ENCODE peak calls at places on chromosomes 16 and 17, in five cellular contexts. O, L, F, C and Q are unnamed samples.

GRCh38 chr17:60151355-60151754 is 1.6 kb downstream of the CA4 start:
- DNase-seq in O (no peak), L (no peak), F (no peak), C (peak), Q (no peak)

GRCh38 chr17:55053855-55054254 is 85.3 kb downstream of the STXBP4 start:
- DNase-seq in O (no peak), L (no peak), F (no peak), C (no peak), Q (no peak)

GRCh38 chr17:17609121-17609520 is 17.6 kb upstream of the PEMT start:
- DNase-seq in O (no peak), L (no peak), F (no peak), C (no peak), Q (no peak)

GRCh38 chr17:76408037-76408849 is 23.8 kb downstream of the SPHK1 start:
- DNase-seq in O (peak), L (no peak), F (no peak), C (peak), Q (peak)

GRCh38 chr17:48722924-48723554 is at the start of gene PRAC2:
- DNase-seq in O (no peak), L (no peak), F (no peak), C (no peak), Q (no peak)

GRCh38 chr16:14289692-14290340 is 218.7 kb downstream of the MRTFB start:
- DNase-seq in O (no peak), L (no peak), F (no peak), C (peak), Q (no peak)

GRCh38 chr16:3486506-3487215 is 8.6 kb downstream of the C16orf90 start:
- DNase-seq in O (no peak), L (no peak), F (no peak), C (no peak), Q (no peak)

GRCh38 chr17:61477204-61477834 is 25.1 kb downstream of the TBX4 start:
- DNase-seq in O (no peak), L (no peak), F (no peak), C (no peak), Q (no peak)

GRCh38 chr17:58911741-58912343 is 156.2 kb downstream of the PPM1E start:
- DNase-seq in O (no peak), L (no peak), F (no peak), C (no peak), Q (peak)

GRCh38 chr16:65223335-65223734 is 101.5 kb upstream of the CDH11 start:
- DNase-seq in O (no peak), L (no peak), F (no peak), C (no peak), Q (no peak)

DNA sequence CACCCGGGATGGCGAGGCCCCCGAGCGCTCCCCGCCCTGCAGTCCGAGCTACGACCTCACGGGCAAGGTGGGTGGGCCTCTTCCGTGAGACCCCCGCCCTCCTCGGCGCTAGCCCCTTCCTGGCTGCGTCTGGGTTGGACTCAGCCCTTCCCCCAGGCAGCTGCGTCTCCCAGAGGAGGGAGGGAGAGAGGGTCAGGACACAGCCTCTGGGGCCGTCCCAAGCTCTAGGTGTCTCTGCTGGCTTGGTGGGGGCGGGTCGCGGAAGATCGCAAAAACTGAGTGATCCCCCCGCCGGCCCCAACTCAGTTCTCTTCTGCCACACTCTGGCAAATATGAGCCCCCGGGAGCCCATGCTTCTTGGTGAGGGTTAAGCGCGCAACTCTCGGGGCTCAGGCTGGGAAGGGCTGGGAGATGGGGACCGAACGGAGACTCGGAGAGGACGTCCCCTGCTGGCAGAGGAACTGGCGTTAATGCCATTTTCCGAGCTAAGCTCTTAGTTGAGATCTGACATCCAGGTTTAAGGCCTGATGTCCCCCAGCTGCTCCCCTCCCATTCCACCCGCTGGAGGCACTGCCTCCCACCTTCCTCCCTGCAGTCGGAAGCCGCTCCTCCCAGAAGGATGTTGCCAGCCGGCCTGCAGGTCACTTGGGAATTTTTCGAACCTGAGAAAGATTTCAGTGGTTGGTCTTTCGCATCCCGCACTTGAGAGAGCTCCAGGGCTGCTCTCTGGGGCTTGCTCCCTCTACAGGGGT is 419 bp downstream of the RAB37 start:
- DNase-seq in O (no peak), L (no peak), F (no peak), C (peak), Q (no peak)
- TF ChIP-seq CTCF in O (peak), L (peak), F (no peak), C (peak), Q (peak)

DNA sequence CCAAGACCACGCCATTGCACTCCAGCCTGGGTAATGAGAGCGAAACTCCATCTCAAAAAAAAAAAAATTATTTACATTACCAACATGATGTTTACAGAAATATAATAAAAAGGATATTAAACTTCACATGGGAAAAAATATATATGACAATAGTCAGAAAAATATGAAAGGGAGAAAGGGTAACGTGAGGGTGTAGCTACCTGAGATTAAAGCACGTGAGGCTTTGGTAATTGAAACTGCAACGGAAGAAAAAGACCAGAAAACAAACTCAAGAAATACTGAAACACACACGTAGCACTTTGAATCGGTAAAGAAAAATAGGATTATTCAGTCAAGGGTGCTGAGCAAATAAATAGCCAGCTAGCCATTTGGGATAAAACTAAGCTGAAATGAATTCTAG is 53.6 kb downstream of the CYTH1 start:
- DNase-seq in O (no peak), L (no peak), F (no peak), C (no peak), Q (no peak)
- H3K4me3 ChIP-seq in O (no peak), L (no peak), F (no peak), C (peak), Q (no peak)

DNA sequence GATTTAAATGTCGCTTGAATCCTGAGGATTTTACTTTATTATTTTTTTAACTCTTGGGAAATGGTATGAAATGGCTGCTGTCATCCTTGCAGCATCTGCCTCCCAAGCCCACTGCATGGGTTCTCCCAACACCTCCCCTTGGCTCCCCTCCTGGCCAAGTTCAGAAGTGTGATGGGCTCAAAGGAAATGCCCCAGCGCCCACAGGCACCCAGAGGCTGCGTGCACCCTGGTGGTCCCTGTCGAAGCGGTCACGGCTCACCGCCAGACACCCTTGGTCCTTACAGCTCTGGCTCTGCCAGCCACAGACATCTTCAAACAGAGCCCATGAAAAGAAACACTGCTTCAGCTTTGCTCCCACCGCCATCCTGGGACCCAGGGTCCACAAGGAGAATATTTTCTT is 334.7 kb downstream of the SOX9 start:
- DNase-seq in O (no peak), L (no peak), F (no peak), C (no peak), Q (no peak)
- TF ChIP-seq CTCF in O (no peak), L (no peak), F (no peak), C (no peak), Q (no peak)

GRCh38 chr16:83137326-83137770 is 510.6 kb downstream of the CDH13 start:
- DNase-seq in O (peak), L (no peak), F (no peak), C (peak), Q (peak)
- H3K4me3 ChIP-seq in O (peak), L (peak), F (no peak), C (no peak), Q (peak)

DNA sequence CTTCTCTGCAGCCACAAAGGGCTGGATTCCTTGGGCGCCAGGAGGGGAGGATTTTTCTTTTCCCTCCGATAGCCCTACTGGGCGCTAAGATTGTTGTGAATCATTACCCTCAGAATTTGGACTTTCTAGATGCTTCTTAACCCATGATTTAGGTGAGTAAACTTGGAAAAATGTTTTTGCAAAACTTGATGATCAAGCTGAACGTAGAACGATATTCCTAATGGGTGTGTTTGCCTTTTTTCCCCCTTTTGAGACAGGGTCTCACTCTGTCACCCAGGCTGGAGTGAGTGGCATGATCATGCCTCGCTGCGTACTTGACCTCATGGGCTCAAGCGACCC is 43.8 kb downstream of the PGS1 start:
- DNase-seq in O (no peak), L (no peak), F (no peak), C (no peak), Q (no peak)
- TF ChIP-seq CTCF in O (no peak), L (no peak), F (no peak), C (no peak), Q (no peak)

GRCh38 chr17:50056961-50057330 is 1.0 kb downstream of the ITGA3 start:
- DNase-seq in O (no peak), L (no peak), F (no peak), C (no peak), Q (peak)
- H3K4me3 ChIP-seq in O (peak), L (peak), F (peak), C (peak), Q (peak)

DNA sequence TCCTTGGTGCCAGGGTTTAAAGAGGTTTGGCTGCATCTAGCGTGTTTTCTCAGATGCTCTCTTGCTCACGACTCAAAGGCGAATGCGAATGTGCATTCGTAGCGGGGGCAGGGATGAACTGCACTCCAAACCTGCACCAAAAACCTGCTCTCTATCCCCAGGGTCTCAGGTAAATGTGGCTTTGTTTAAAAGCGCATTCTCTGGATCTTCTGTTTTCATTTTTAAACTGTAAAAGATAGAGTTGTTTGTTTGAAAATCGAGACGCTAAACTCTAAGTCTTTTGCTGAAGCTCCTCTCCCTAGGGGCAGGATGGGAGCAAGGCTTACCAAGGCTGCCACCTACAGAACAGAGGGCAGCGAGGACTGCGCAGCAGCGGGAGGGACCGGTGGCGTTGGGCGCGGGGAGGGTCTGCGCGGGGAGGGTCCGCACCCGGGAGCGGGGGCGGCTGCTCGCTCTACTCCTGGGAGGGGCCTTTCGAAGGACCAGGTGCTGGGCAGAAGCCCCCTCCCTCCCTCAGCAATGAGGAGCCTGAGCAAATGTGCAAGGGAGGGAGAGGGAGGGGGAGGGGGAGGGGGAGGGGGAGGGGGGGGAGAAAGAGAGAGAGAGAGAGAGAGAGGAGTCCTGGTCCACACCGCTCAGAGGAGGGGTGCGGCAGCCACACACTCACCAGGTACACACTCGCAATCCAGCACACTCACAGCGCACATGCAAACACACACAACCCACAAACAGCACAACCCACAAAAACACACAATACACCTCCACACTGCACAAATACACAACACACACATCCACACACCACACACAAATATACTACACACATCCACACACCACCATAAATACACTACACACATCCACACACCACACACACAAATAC is 142.8 kb downstream of the GRIN2A start:
- DNase-seq in O (no peak), L (no peak), F (no peak), C (peak), Q (peak)
- TF ChIP-seq CTCF in O (no peak), L (peak), F (peak), C (no peak), Q (no peak)

GRCh38 chr16:29825145-29826044 is 5.1 kb downstream of the MVP start:
- DNase-seq in O (peak), L (no peak), F (no peak), C (peak), Q (peak)
- H3K4me3 ChIP-seq in O (peak), L (no peak), F (peak), C (no peak), Q (peak)

GRCh38 chr17:38747385-38748328 is 479 bp downstream of the PCGF2 start:
- DNase-seq in O (no peak), L (no peak), F (no peak), C (peak), Q (no peak)
- TF ChIP-seq CTCF in O (no peak), L (no peak), F (no peak), C (peak), Q (no peak)

GRCh38 chr16:46882940-46883307 is 1.2 kb upstream of the GPT2 start:
- DNase-seq in O (no peak), L (no peak), F (no peak), C (no peak), Q (no peak)
- H3K4me3 ChIP-seq in O (no peak), L (peak), F (no peak), C (no peak), Q (no peak)